ENCODE peak calls at places on chromosome X, in six cellular contexts. M is psoas muscle; E is pancreas; F is naive thymus-derived CD4-positive, alpha-beta T cell; B is OCI-LY7; K is stomach. P is an unnamed sample.

GRCh38 chrX:2471641-2472040 is 29.1 kb downstream of the DHRSX start:
- DNase-seq in F (no peak), K (no peak), E (no peak), B (no peak), M (no peak), P (no peak)

GRCh38 chrX:115428011-115428410 is 133.0 kb upstream of the PLS3 start:
- DNase-seq in F (no peak), K (no peak), E (no peak), M (no peak), B (no peak), P (no peak)

GRCh38 chrX:25198891-25199290 is 183.1 kb upstream of the ARX start:
- DNase-seq in M (no peak), F (no peak), B (no peak), K (no peak), E (no peak), P (no peak)

GRCh38 chrX:10006086-10006485 is 38.9 kb downstream of the CLDN34 start:
- DNase-seq in B (no peak), E (no peak), M (no peak), F (no peak), K (no peak), P (no peak)

GRCh38 chrX:40087574-40088298 is 10.0 kb downstream of the BCOR start:
- DNase-seq in M (no peak), E (no peak), F (no peak), B (no peak), K (no peak), P (peak)

GRCh38 chrX:64642482-64642881 is 247.2 kb upstream of the MTMR8 start:
- DNase-seq in F (no peak), B (peak), E (no peak), K (no peak), M (no peak), P (no peak)

GRCh38 chrX:56802921-56803848 is 74.1 kb downstream of the NBDY start:
- DNase-seq in F (peak), M (peak), B (no peak), E (no peak), K (peak), P (peak)

GRCh38 chrX:11787564-11787963 is 29.5 kb downstream of the MSL3 start:
- DNase-seq in F (peak), M (peak), E (peak), B (peak), K (peak), P (peak)

GRCh38 chrX:74923942-74924448 is 1.3 kb downstream of the NEXMIF start:
- DNase-seq in K (no peak), B (no peak), F (peak), M (peak), E (peak), P (peak)

GRCh38 chrX:16848541-16848940 is 21.6 kb downstream of the RBBP7 start:
- DNase-seq in K (no peak), M (no peak), E (no peak), B (no peak), F (no peak), P (no peak)

GRCh38 chrX:106894978-106895452 is 8.1 kb downstream of the RIPPLY1 start:
- DNase-seq in F (no peak), E (no peak), K (no peak), B (no peak), M (peak), P (no peak)
- H3K4me3 ChIP-seq in F (no peak), E (no peak), K (no peak), B (no peak), M (no peak), P (no peak)

GRCh38 chrX:70289793-70290770 is at the start of the genes KIF4A and PDZD11:
- DNase-seq in E (peak), B (peak), K (peak), M (peak), F (peak), P (peak)
- H3K27ac ChIP-seq in E (no peak), B (peak), K (peak), M (peak), F (peak), P (no peak)

DNA sequence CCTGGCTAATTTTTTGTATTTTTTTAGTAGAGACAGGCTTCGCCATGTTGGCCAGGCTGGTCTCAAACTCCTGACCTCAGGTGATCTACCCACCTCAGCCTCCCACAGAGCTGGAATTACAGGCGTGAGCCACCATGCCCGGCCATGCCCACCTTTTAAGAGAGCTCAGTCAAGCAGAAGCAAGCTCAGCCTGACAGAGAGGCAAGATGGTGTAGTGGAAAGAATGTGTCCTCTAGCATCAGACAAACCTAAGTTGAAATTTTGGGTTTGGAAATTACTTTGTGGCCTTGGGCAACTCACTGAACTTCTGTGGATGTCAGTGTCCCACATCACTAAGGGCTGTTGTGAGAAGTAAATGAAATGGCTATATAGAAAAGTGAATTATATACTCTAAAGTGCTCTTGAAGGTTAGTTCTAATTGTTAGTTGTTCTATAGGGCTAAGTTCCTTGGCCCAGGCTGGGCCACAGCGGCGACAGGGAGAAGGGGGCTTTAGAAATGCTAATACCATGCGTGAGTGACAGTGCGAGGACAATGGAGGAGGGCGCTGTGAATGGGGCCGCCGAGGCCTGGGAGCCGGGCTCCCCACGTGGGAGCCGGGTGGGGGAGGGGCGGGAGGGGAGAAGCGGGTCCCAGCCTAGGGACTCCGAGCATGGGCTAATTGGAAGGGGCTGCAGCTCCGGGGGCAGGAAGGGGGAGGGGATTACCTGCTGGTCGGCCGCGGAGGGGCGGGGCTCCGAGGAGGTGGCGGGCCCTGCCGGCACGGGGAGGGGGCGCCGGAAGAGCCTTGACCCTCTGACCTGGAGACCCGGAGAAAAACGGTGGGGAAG is 15.6 kb downstream of the PJA1 start:
- DNase-seq in M (no peak), E (no peak), K (no peak), F (no peak), B (no peak), P (no peak)
- H3K4me3 ChIP-seq in M (no peak), E (no peak), K (no peak), F (no peak), B (no peak), P (no peak)

DNA sequence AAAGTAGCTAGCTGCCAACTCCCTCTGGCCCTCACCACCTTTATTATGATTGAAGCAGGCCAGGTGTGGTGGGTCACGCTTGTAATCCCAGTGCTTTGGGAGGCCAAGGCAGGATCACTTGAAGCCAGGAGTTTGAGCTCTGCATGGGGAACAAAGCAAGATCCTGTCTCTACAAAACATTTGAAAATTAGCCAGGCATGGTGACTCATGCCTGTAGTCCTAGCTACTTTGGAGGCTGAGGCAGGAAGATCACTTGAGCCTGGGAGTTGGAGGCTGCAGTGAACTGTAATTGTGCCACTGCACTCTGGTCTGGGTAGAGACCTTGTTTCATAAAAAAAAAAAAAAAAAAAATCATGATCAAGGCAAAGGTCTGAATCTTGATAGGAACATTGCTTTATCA is 467.0 kb upstream of the DIPK2B start:
- DNase-seq in E (no peak), M (no peak), F (no peak), B (no peak), K (no peak), P (no peak)
- H3K27ac ChIP-seq in E (no peak), M (no peak), F (no peak), B (no peak), K (no peak), P (no peak)

DNA sequence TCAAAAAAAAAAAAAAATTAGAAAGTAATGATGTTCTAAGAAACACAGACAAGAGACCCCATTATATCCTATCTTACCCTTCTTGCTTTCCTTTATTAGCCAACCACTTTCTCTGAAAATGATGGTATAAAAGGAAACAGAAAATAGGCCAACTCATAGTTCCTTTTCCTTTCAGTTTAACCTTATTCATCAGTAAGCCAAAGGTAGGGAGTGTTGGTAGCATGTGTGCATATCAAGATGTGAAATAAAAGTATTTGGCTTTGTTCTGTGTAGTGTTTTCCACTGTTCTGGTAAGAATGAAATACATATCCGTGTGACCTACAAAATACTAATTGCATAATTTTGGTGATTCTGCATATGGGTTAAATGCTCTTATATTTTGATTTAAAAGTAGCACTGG is 266.6 kb downstream of the ZNF674 start:
- DNase-seq in K (no peak), M (no peak), F (no peak), B (no peak), E (no peak), P (no peak)
- H3K4me3 ChIP-seq in K (no peak), M (no peak), F (no peak), B (no peak), E (no peak), P (no peak)

P was measured in kidney.